ENCODE peak calls at places on chromosome 22, in six cellular contexts. One of them, this sample, is unnamed. For H3K36me3 and H3K4me1, the result is how much of the 10 kb centered on the place peaks cover.

GRCh38 chr22:41862160-41862529 is 29.2 kb downstream of the SREBF2 start:
- DNase-seq in lung: no peak
- DNase-seq in cardiac muscle cell: no peak
- DNase-seq in tibial artery: no peak
- DNase-seq in GM23338: no peak
- DNase-seq in CD8-positive, alpha-beta memory T cell: peak
- DNase-seq in this sample: no peak

GRCh38 chr22:36452473-36453265 is 28.8 kb downstream of the TXN2 start:
- DNase-seq in lung: no peak
- DNase-seq in cardiac muscle cell: peak
- DNase-seq in tibial artery: no peak
- DNase-seq in GM23338: no peak
- DNase-seq in CD8-positive, alpha-beta memory T cell: no peak
- DNase-seq in this sample: no peak

GRCh38 chr22:28440517-28441366 is 238.9 kb downstream of the TTC28 start:
- DNase-seq in lung: no peak
- DNase-seq in cardiac muscle cell: no peak
- DNase-seq in tibial artery: no peak
- DNase-seq in GM23338: no peak
- DNase-seq in CD8-positive, alpha-beta memory T cell: no peak
- DNase-seq in this sample: no peak

GRCh38 chr22:49179175-49179574 is 648.5 kb downstream of the BRD1 start:
- DNase-seq in lung: no peak
- DNase-seq in cardiac muscle cell: no peak
- DNase-seq in tibial artery: no peak
- DNase-seq in GM23338: no peak
- DNase-seq in CD8-positive, alpha-beta memory T cell: peak
- DNase-seq in this sample: no peak

GRCh38 chr22:30301995-30302809 is 12.9 kb upstream of the CASTOR1 start:
- DNase-seq in lung: no peak
- DNase-seq in cardiac muscle cell: no peak
- DNase-seq in tibial artery: peak
- DNase-seq in GM23338: no peak
- DNase-seq in CD8-positive, alpha-beta memory T cell: no peak
- DNase-seq in this sample: no peak

GRCh38 chr22:41447435-41448188 is 1.0 kb upstream of the TOB2 start:
- DNase-seq in lung: peak
- DNase-seq in cardiac muscle cell: peak
- DNase-seq in tibial artery: peak
- DNase-seq in GM23338: peak
- DNase-seq in CD8-positive, alpha-beta memory T cell: peak
- DNase-seq in this sample: peak

GRCh38 chr22:24390576-24390975 is 36.8 kb upstream of the ADORA2A start:
- DNase-seq in lung: no peak
- DNase-seq in cardiac muscle cell: no peak
- DNase-seq in tibial artery: peak
- DNase-seq in GM23338: no peak
- DNase-seq in CD8-positive, alpha-beta memory T cell: no peak
- DNase-seq in this sample: no peak

GRCh38 chr22:22702159-22702873 is 57.9 kb downstream of the GGTLC2 start:
- DNase-seq in lung: no peak
- DNase-seq in cardiac muscle cell: no peak
- DNase-seq in tibial artery: no peak
- DNase-seq in GM23338: peak
- DNase-seq in CD8-positive, alpha-beta memory T cell: no peak
- DNase-seq in this sample: no peak

GRCh38 chr22:35053060-35053835 is 12.7 kb upstream of the ISX start:
- DNase-seq in lung: no peak
- DNase-seq in cardiac muscle cell: no peak
- DNase-seq in tibial artery: no peak
- DNase-seq in GM23338: no peak
- DNase-seq in CD8-positive, alpha-beta memory T cell: no peak
- DNase-seq in this sample: no peak

GRCh38 chr22:48984639-48985038 is 843.0 kb downstream of the BRD1 start:
- DNase-seq in lung: no peak
- DNase-seq in cardiac muscle cell: no peak
- DNase-seq in tibial artery: no peak
- DNase-seq in GM23338: no peak
- DNase-seq in CD8-positive, alpha-beta memory T cell: no peak
- DNase-seq in this sample: no peak

GRCh38 chr22:49720279-49720959 is 107.3 kb downstream of the BRD1 start:
- DNase-seq in lung: no peak
- DNase-seq in cardiac muscle cell: no peak
- DNase-seq in tibial artery: no peak
- DNase-seq in GM23338: no peak
- DNase-seq in CD8-positive, alpha-beta memory T cell: no peak
- DNase-seq in this sample: no peak

GRCh38 chr22:49300951-49301397 is 526.7 kb downstream of the BRD1 start:
- DNase-seq in lung: no peak
- DNase-seq in cardiac muscle cell: no peak
- DNase-seq in tibial artery: peak
- DNase-seq in GM23338: no peak
- DNase-seq in CD8-positive, alpha-beta memory T cell: peak
- DNase-seq in this sample: peak

GRCh38 chr22:28674121-28674563 is 5.5 kb downstream of the TTC28 start:
- DNase-seq in lung: no peak
- DNase-seq in cardiac muscle cell: no peak
- DNase-seq in tibial artery: no peak
- DNase-seq in GM23338: no peak
- DNase-seq in CD8-positive, alpha-beta memory T cell: peak
- DNase-seq in this sample: peak

GRCh38 chr22:19842386-19843106 is 12.1 kb downstream of the GNB1L start:
- DNase-seq in lung: no peak
- DNase-seq in cardiac muscle cell: no peak
- DNase-seq in tibial artery: no peak
- DNase-seq in GM23338: no peak
- DNase-seq in CD8-positive, alpha-beta memory T cell: no peak
- DNase-seq in this sample: no peak

GRCh38 chr22:49086181-49086580 is 741.5 kb downstream of the BRD1 start:
- DNase-seq in lung: no peak
- DNase-seq in cardiac muscle cell: no peak
- DNase-seq in tibial artery: no peak
- DNase-seq in GM23338: no peak
- DNase-seq in CD8-positive, alpha-beta memory T cell: peak
- DNase-seq in this sample: no peak

GRCh38 chr22:38793721-38794466 is at the start of gene DNAL4:
- DNase-seq in lung: peak
- DNase-seq in cardiac muscle cell: peak
- DNase-seq in tibial artery: peak
- DNase-seq in GM23338: peak
- DNase-seq in CD8-positive, alpha-beta memory T cell: peak
- DNase-seq in this sample: peak

GRCh38 chr22:38796262-38796957 is 2.5 kb upstream of the DNAL4 start:
- DNase-seq in lung: no peak
- DNase-seq in cardiac muscle cell: no peak
- DNase-seq in tibial artery: no peak
- DNase-seq in GM23338: no peak
- DNase-seq in CD8-positive, alpha-beta memory T cell: no peak
- DNase-seq in this sample: no peak

GRCh38 chr22:38795569-38795968 is 1.6 kb upstream of the DNAL4 start:
- DNase-seq in lung: no peak
- DNase-seq in cardiac muscle cell: no peak
- DNase-seq in tibial artery: no peak
- DNase-seq in GM23338: no peak
- DNase-seq in CD8-positive, alpha-beta memory T cell: no peak
- DNase-seq in this sample: no peak

GRCh38 chr22:38789606-38790005 is 4.3 kb downstream of the DNAL4 start:
- DNase-seq in lung: no peak
- DNase-seq in cardiac muscle cell: no peak
- DNase-seq in tibial artery: no peak
- DNase-seq in GM23338: no peak
- DNase-seq in CD8-positive, alpha-beta memory T cell: no peak
- DNase-seq in this sample: no peak

DNA sequence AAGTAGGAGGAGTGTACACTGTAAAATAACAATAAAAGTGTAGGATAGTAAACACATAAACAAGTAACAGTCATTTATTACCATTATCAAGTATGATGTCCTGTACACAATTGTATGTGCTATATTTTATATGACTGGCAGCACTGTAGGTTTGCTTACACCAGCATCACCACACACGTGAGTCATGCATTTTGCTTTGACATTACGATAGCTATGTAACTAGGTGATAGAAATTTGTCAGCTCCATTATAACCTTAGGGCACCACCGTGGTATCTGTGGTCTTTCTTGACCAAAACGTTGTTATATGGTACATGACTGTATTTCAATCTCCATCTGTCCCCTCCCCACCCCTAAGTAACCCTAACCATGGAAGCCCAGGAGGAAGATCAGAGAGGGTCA is 1.1 kb downstream of the DNAL4 start:
- DNase-seq in lung: no peak
- DNase-seq in cardiac muscle cell: no peak
- DNase-seq in tibial artery: no peak
- DNase-seq in GM23338: no peak
- DNase-seq in CD8-positive, alpha-beta memory T cell: no peak
- DNase-seq in this sample: no peak
- H3K4me3 ChIP-seq in lung: no peak
- H3K4me3 ChIP-seq in cardiac muscle cell: peak
- H3K4me3 ChIP-seq in tibial artery: peak
- H3K4me3 ChIP-seq in GM23338: peak
- H3K4me3 ChIP-seq in CD8-positive, alpha-beta memory T cell: no peak
- H3K4me3 ChIP-seq in this sample: peak

GRCh38 chr22:40406063-40406890 is 35.9 kb downstream of the SGSM3 start:
- DNase-seq in lung: no peak
- DNase-seq in cardiac muscle cell: no peak
- DNase-seq in tibial artery: no peak
- DNase-seq in GM23338: no peak
- DNase-seq in CD8-positive, alpha-beta memory T cell: no peak
- DNase-seq in this sample: no peak
- H3K36me3 ChIP-seq in lung: under half
- H3K36me3 ChIP-seq in cardiac muscle cell: under half
- H3K36me3 ChIP-seq in tibial artery: under half
- H3K36me3 ChIP-seq in GM23338: under half
- H3K36me3 ChIP-seq in CD8-positive, alpha-beta memory T cell: under half
- H3K36me3 ChIP-seq in this sample: half or more

GRCh38 chr22:43128928-43129424 is 14.2 kb downstream of the MCAT start:
- DNase-seq in lung: no peak
- DNase-seq in cardiac muscle cell: no peak
- DNase-seq in tibial artery: no peak
- DNase-seq in GM23338: peak
- DNase-seq in CD8-positive, alpha-beta memory T cell: no peak
- DNase-seq in this sample: no peak
- H3K4me1 ChIP-seq in lung: under half
- H3K4me1 ChIP-seq in cardiac muscle cell: under half
- H3K4me1 ChIP-seq in tibial artery: under half
- H3K4me1 ChIP-seq in GM23338: under half
- H3K4me1 ChIP-seq in CD8-positive, alpha-beta memory T cell: under half
- H3K4me1 ChIP-seq in this sample: under half

GRCh38 chr22:32477608-32478007 is 3.0 kb downstream of the FBXO7 start:
- DNase-seq in lung: no peak
- DNase-seq in cardiac muscle cell: no peak
- DNase-seq in tibial artery: no peak
- DNase-seq in GM23338: no peak
- DNase-seq in CD8-positive, alpha-beta memory T cell: no peak
- DNase-seq in this sample: no peak

GRCh38 chr22:32475428-32476010 is 908 bp downstream of the FBXO7 start:
- DNase-seq in lung: peak
- DNase-seq in cardiac muscle cell: peak
- DNase-seq in tibial artery: peak
- DNase-seq in GM23338: peak
- DNase-seq in CD8-positive, alpha-beta memory T cell: peak
- DNase-seq in this sample: no peak

GRCh38 chr22:32474635-32475427 is at the start of gene FBXO7:
- DNase-seq in lung: peak
- DNase-seq in cardiac muscle cell: peak
- DNase-seq in tibial artery: peak
- DNase-seq in GM23338: peak
- DNase-seq in CD8-positive, alpha-beta memory T cell: peak
- DNase-seq in this sample: peak

GRCh38 chr22:32476804-32477203 is 2.2 kb downstream of the FBXO7 start:
- DNase-seq in lung: no peak
- DNase-seq in cardiac muscle cell: no peak
- DNase-seq in tibial artery: no peak
- DNase-seq in GM23338: no peak
- DNase-seq in CD8-positive, alpha-beta memory T cell: no peak
- DNase-seq in this sample: no peak

DNA sequence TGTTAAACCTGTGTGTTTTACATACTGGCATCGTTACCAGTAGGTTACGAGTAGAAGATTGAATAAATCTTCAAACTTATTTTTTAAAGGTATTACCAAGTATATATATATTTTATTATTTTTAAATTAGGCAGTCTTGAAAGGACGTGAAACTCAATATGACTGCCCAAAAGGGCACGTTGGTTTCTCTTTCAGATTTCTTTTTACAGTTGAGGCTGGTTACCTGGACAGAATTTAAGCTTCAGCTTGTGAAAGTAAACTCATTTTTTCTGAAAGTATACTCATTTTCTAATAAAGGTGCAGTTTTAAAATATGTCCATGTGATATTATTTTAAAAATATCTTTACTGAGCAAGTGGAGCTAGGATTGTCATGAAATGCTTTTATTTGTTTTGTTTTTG is 1.7 kb downstream of the FBXO7 start:
- DNase-seq in lung: no peak
- DNase-seq in cardiac muscle cell: no peak
- DNase-seq in tibial artery: no peak
- DNase-seq in GM23338: no peak
- DNase-seq in CD8-positive, alpha-beta memory T cell: no peak
- DNase-seq in this sample: no peak
- H3K4me3 ChIP-seq in lung: no peak
- H3K4me3 ChIP-seq in cardiac muscle cell: peak
- H3K4me3 ChIP-seq in tibial artery: peak
- H3K4me3 ChIP-seq in GM23338: peak
- H3K4me3 ChIP-seq in CD8-positive, alpha-beta memory T cell: peak
- H3K4me3 ChIP-seq in this sample: peak

GRCh38 chr22:45542001-45542520 is 39.4 kb downstream of the FBLN1 start:
- DNase-seq in lung: no peak
- DNase-seq in cardiac muscle cell: no peak
- DNase-seq in tibial artery: no peak
- DNase-seq in GM23338: no peak
- DNase-seq in CD8-positive, alpha-beta memory T cell: no peak
- DNase-seq in this sample: no peak

GRCh38 chr22:45544588-45545170 is 42.0 kb downstream of the FBLN1 start:
- DNase-seq in lung: no peak
- DNase-seq in cardiac muscle cell: no peak
- DNase-seq in tibial artery: no peak
- DNase-seq in GM23338: no peak
- DNase-seq in CD8-positive, alpha-beta memory T cell: no peak
- DNase-seq in this sample: no peak

GRCh38 chr22:45541580-45541979 is 38.9 kb downstream of the FBLN1 start:
- DNase-seq in lung: no peak
- DNase-seq in cardiac muscle cell: no peak
- DNase-seq in tibial artery: no peak
- DNase-seq in GM23338: no peak
- DNase-seq in CD8-positive, alpha-beta memory T cell: no peak
- DNase-seq in this sample: no peak

GRCh38 chr22:45540122-45540521 is 37.4 kb downstream of the FBLN1 start:
- DNase-seq in lung: no peak
- DNase-seq in cardiac muscle cell: no peak
- DNase-seq in tibial artery: no peak
- DNase-seq in GM23338: no peak
- DNase-seq in CD8-positive, alpha-beta memory T cell: no peak
- DNase-seq in this sample: no peak

DNA sequence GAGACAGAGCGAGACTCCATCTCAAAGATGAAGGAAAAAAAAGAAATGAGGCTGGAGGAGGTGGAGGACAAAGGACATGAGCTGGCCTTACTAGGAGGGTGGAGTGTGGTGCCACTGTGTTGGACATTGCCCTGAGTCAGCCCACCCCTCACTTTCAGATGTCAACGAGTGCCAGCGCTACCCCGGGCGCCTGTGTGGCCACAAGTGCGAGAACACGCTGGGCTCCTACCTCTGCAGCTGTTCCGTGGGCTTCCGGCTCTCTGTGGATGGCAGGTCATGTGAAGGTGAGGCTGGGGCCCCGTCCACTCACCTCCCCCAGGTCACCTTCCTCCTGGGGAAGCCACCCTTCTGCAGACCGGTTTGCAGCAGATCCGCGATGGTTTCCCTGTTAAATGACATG is 40.6 kb downstream of the FBLN1 start:
- DNase-seq in lung: no peak
- DNase-seq in cardiac muscle cell: no peak
- DNase-seq in tibial artery: no peak
- DNase-seq in GM23338: no peak
- DNase-seq in CD8-positive, alpha-beta memory T cell: no peak
- DNase-seq in this sample: no peak
- H3K36me3 ChIP-seq in lung: under half
- H3K36me3 ChIP-seq in cardiac muscle cell: under half
- H3K36me3 ChIP-seq in tibial artery: under half
- H3K36me3 ChIP-seq in GM23338: under half
- H3K36me3 ChIP-seq in CD8-positive, alpha-beta memory T cell: under half
- H3K36me3 ChIP-seq in this sample: under half

This sample was measured in SJSA1.